ENCODE peak calls at places on chromosome 6, in ten cellular contexts. One of them, this sample, is unnamed.

GRCh38 chr6:116111552-116112528 is 11.2 kb downstream of the NT5DC1 start:
- DNase-seq in activated T-cell treated with anti-CD3 and anti-CD28 coated beads, Interleukin-2, amount 50 U/mL, for 24 hours: no peak
- DNase-seq in AG04450: no peak
- DNase-seq in left cardiac atrium: no peak
- DNase-seq in substantia nigra: no peak
- DNase-seq in cerebellar cortex: peak
- DNase-seq in GF-D8: no peak
- DNase-seq in foreskin fibroblast: peak
- DNase-seq in iris pigment epithelial cell: peak
- DNase-seq in activated CD8-positive, alpha-beta T cell treated with anti-CD3 and anti-CD28 coated beads for 36 hours: peak
- DNase-seq in this sample: no peak

GRCh38 chr6:84798257-84798656 is 33.9 kb upstream of the TBX18 start:
- DNase-seq in GF-D8: no peak
- DNase-seq in left cardiac atrium: no peak
- DNase-seq in activated T-cell treated with anti-CD3 and anti-CD28 coated beads, Interleukin-2, amount 50 U/mL, for 24 hours: no peak
- DNase-seq in AG04450: no peak
- DNase-seq in activated CD8-positive, alpha-beta T cell treated with anti-CD3 and anti-CD28 coated beads for 36 hours: no peak
- DNase-seq in substantia nigra: no peak
- DNase-seq in iris pigment epithelial cell: peak
- DNase-seq in foreskin fibroblast: peak
- DNase-seq in cerebellar cortex: no peak
- DNase-seq in this sample: no peak

GRCh38 chr6:36067374-36068011 is 39.9 kb downstream of the MAPK14 start:
- DNase-seq in cerebellar cortex: no peak
- DNase-seq in GF-D8: no peak
- DNase-seq in activated CD8-positive, alpha-beta T cell treated with anti-CD3 and anti-CD28 coated beads for 36 hours: no peak
- DNase-seq in AG04450: no peak
- DNase-seq in iris pigment epithelial cell: peak
- DNase-seq in left cardiac atrium: no peak
- DNase-seq in activated T-cell treated with anti-CD3 and anti-CD28 coated beads, Interleukin-2, amount 50 U/mL, for 24 hours: no peak
- DNase-seq in foreskin fibroblast: peak
- DNase-seq in substantia nigra: no peak
- DNase-seq in this sample: no peak

GRCh38 chr6:12767016-12767415 is 50.4 kb downstream of the PHACTR1 start:
- DNase-seq in left cardiac atrium: no peak
- DNase-seq in activated T-cell treated with anti-CD3 and anti-CD28 coated beads, Interleukin-2, amount 50 U/mL, for 24 hours: no peak
- DNase-seq in activated CD8-positive, alpha-beta T cell treated with anti-CD3 and anti-CD28 coated beads for 36 hours: no peak
- DNase-seq in iris pigment epithelial cell: no peak
- DNase-seq in foreskin fibroblast: no peak
- DNase-seq in AG04450: no peak
- DNase-seq in cerebellar cortex: no peak
- DNase-seq in GF-D8: no peak
- DNase-seq in substantia nigra: no peak
- DNase-seq in this sample: no peak

GRCh38 chr6:160400426-160400825 is 52.2 kb downstream of the SLC22A3 start:
- DNase-seq in substantia nigra: no peak
- DNase-seq in foreskin fibroblast: no peak
- DNase-seq in GF-D8: no peak
- DNase-seq in left cardiac atrium: no peak
- DNase-seq in cerebellar cortex: no peak
- DNase-seq in iris pigment epithelial cell: peak
- DNase-seq in AG04450: no peak
- DNase-seq in activated CD8-positive, alpha-beta T cell treated with anti-CD3 and anti-CD28 coated beads for 36 hours: peak
- DNase-seq in activated T-cell treated with anti-CD3 and anti-CD28 coated beads, Interleukin-2, amount 50 U/mL, for 24 hours: no peak
- DNase-seq in this sample: no peak

GRCh38 chr6:33279971-33280511 is 3.1 kb downstream of the B3GALT4 start:
- DNase-seq in activated T-cell treated with anti-CD3 and anti-CD28 coated beads, Interleukin-2, amount 50 U/mL, for 24 hours: no peak
- DNase-seq in GF-D8: peak
- DNase-seq in iris pigment epithelial cell: peak
- DNase-seq in activated CD8-positive, alpha-beta T cell treated with anti-CD3 and anti-CD28 coated beads for 36 hours: no peak
- DNase-seq in left cardiac atrium: no peak
- DNase-seq in substantia nigra: no peak
- DNase-seq in foreskin fibroblast: peak
- DNase-seq in AG04450: no peak
- DNase-seq in cerebellar cortex: peak
- DNase-seq in this sample: no peak

GRCh38 chr6:154408906-154409500 is 52.4 kb upstream of the IPCEF1 start:
- DNase-seq in substantia nigra: no peak
- DNase-seq in foreskin fibroblast: peak
- DNase-seq in activated CD8-positive, alpha-beta T cell treated with anti-CD3 and anti-CD28 coated beads for 36 hours: peak
- DNase-seq in activated T-cell treated with anti-CD3 and anti-CD28 coated beads, Interleukin-2, amount 50 U/mL, for 24 hours: no peak
- DNase-seq in AG04450: no peak
- DNase-seq in cerebellar cortex: no peak
- DNase-seq in iris pigment epithelial cell: peak
- DNase-seq in GF-D8: no peak
- DNase-seq in left cardiac atrium: no peak
- DNase-seq in this sample: no peak

GRCh38 chr6:158021814-158022748 is 40.4 kb downstream of the SYNJ2 start:
- DNase-seq in cerebellar cortex: no peak
- DNase-seq in GF-D8: no peak
- DNase-seq in left cardiac atrium: no peak
- DNase-seq in iris pigment epithelial cell: no peak
- DNase-seq in AG04450: no peak
- DNase-seq in substantia nigra: no peak
- DNase-seq in activated T-cell treated with anti-CD3 and anti-CD28 coated beads, Interleukin-2, amount 50 U/mL, for 24 hours: no peak
- DNase-seq in activated CD8-positive, alpha-beta T cell treated with anti-CD3 and anti-CD28 coated beads for 36 hours: no peak
- DNase-seq in foreskin fibroblast: no peak
- DNase-seq in this sample: no peak

GRCh38 chr6:45076217-45076616 is 251.9 kb upstream of the RUNX2 start:
- DNase-seq in activated CD8-positive, alpha-beta T cell treated with anti-CD3 and anti-CD28 coated beads for 36 hours: no peak
- DNase-seq in cerebellar cortex: no peak
- DNase-seq in substantia nigra: no peak
- DNase-seq in foreskin fibroblast: peak
- DNase-seq in iris pigment epithelial cell: peak
- DNase-seq in activated T-cell treated with anti-CD3 and anti-CD28 coated beads, Interleukin-2, amount 50 U/mL, for 24 hours: no peak
- DNase-seq in left cardiac atrium: no peak
- DNase-seq in GF-D8: no peak
- DNase-seq in AG04450: peak
- DNase-seq in this sample: no peak

GRCh38 chr6:150327117-150327774 is 41.6 kb upstream of the IYD start:
- DNase-seq in iris pigment epithelial cell: no peak
- DNase-seq in cerebellar cortex: no peak
- DNase-seq in GF-D8: no peak
- DNase-seq in activated T-cell treated with anti-CD3 and anti-CD28 coated beads, Interleukin-2, amount 50 U/mL, for 24 hours: no peak
- DNase-seq in activated CD8-positive, alpha-beta T cell treated with anti-CD3 and anti-CD28 coated beads for 36 hours: no peak
- DNase-seq in AG04450: no peak
- DNase-seq in substantia nigra: no peak
- DNase-seq in left cardiac atrium: peak
- DNase-seq in foreskin fibroblast: no peak
- DNase-seq in this sample: no peak

GRCh38 chr6:113291751-113292445 is 565.2 kb upstream of the MARCKS start:
- DNase-seq in activated CD8-positive, alpha-beta T cell treated with anti-CD3 and anti-CD28 coated beads for 36 hours: no peak
- DNase-seq in GF-D8: no peak
- DNase-seq in iris pigment epithelial cell: peak
- DNase-seq in left cardiac atrium: no peak
- DNase-seq in activated T-cell treated with anti-CD3 and anti-CD28 coated beads, Interleukin-2, amount 50 U/mL, for 24 hours: no peak
- DNase-seq in AG04450: peak
- DNase-seq in foreskin fibroblast: no peak
- DNase-seq in cerebellar cortex: peak
- DNase-seq in substantia nigra: no peak
- DNase-seq in this sample: peak

GRCh38 chr6:22204153-22204552 is 92.7 kb downstream of the PRL start:
- DNase-seq in activated CD8-positive, alpha-beta T cell treated with anti-CD3 and anti-CD28 coated beads for 36 hours: no peak
- DNase-seq in substantia nigra: no peak
- DNase-seq in cerebellar cortex: no peak
- DNase-seq in AG04450: no peak
- DNase-seq in foreskin fibroblast: no peak
- DNase-seq in GF-D8: no peak
- DNase-seq in activated T-cell treated with anti-CD3 and anti-CD28 coated beads, Interleukin-2, amount 50 U/mL, for 24 hours: no peak
- DNase-seq in iris pigment epithelial cell: no peak
- DNase-seq in left cardiac atrium: no peak
- DNase-seq in this sample: no peak

GRCh38 chr6:57158658-57159057 is 13.5 kb upstream of the BAG2 start:
- DNase-seq in iris pigment epithelial cell: peak
- DNase-seq in foreskin fibroblast: peak
- DNase-seq in cerebellar cortex: no peak
- DNase-seq in substantia nigra: no peak
- DNase-seq in AG04450: no peak
- DNase-seq in left cardiac atrium: no peak
- DNase-seq in GF-D8: no peak
- DNase-seq in activated CD8-positive, alpha-beta T cell treated with anti-CD3 and anti-CD28 coated beads for 36 hours: no peak
- DNase-seq in activated T-cell treated with anti-CD3 and anti-CD28 coated beads, Interleukin-2, amount 50 U/mL, for 24 hours: no peak
- DNase-seq in this sample: no peak

GRCh38 chr6:30826961-30827342 is 57.4 kb upstream of the DDR1 start:
- DNase-seq in activated CD8-positive, alpha-beta T cell treated with anti-CD3 and anti-CD28 coated beads for 36 hours: peak
- DNase-seq in cerebellar cortex: no peak
- DNase-seq in substantia nigra: no peak
- DNase-seq in activated T-cell treated with anti-CD3 and anti-CD28 coated beads, Interleukin-2, amount 50 U/mL, for 24 hours: no peak
- DNase-seq in iris pigment epithelial cell: peak
- DNase-seq in left cardiac atrium: no peak
- DNase-seq in GF-D8: no peak
- DNase-seq in foreskin fibroblast: no peak
- DNase-seq in AG04450: no peak
- DNase-seq in this sample: no peak

GRCh38 chr6:130206474-130206873 is 16.3 kb downstream of the SAMD3 start:
- DNase-seq in left cardiac atrium: no peak
- DNase-seq in GF-D8: no peak
- DNase-seq in cerebellar cortex: no peak
- DNase-seq in activated T-cell treated with anti-CD3 and anti-CD28 coated beads, Interleukin-2, amount 50 U/mL, for 24 hours: no peak
- DNase-seq in substantia nigra: no peak
- DNase-seq in foreskin fibroblast: no peak
- DNase-seq in AG04450: no peak
- DNase-seq in activated CD8-positive, alpha-beta T cell treated with anti-CD3 and anti-CD28 coated beads for 36 hours: no peak
- DNase-seq in iris pigment epithelial cell: no peak
- DNase-seq in this sample: no peak

GRCh38 chr6:45677381-45677992 is 299.8 kb upstream of the SUPT3H start:
- DNase-seq in activated T-cell treated with anti-CD3 and anti-CD28 coated beads, Interleukin-2, amount 50 U/mL, for 24 hours: peak
- DNase-seq in AG04450: no peak
- DNase-seq in activated CD8-positive, alpha-beta T cell treated with anti-CD3 and anti-CD28 coated beads for 36 hours: peak
- DNase-seq in iris pigment epithelial cell: peak
- DNase-seq in cerebellar cortex: no peak
- DNase-seq in GF-D8: peak
- DNase-seq in substantia nigra: peak
- DNase-seq in foreskin fibroblast: no peak
- DNase-seq in left cardiac atrium: no peak
- DNase-seq in this sample: peak